ENCODE peak calls at places on chromosomes 6 and 20, in seven cellular contexts. Q, D, Y, B, J, N and G are unnamed samples.

GRCh38 chr20:31485450-31486339 is 10.6 kb downstream of the REM1 start:
- DNase-seq in J (no peak), Y (peak; percentile 59), B (no peak), Q (peak; percentile 87), N (peak; percentile 7), D (peak; percentile 51), G (peak; percentile 25)

GRCh38 chr20:62723351-62723750 is 14.7 kb downstream of the NTSR1 start:
- DNase-seq in B (no peak), Y (no peak), N (no peak), D (peak; percentile 41), Q (no peak), J (peak; percentile 61), G (no peak)

GRCh38 chr6:41546475-41546865 is 289 bp downstream of the FOXP4 start:
- DNase-seq in B (no peak), D (no peak), J (no peak), Q (no peak), Y (no peak), N (no peak), G (no peak)

GRCh38 chr6:170442596-170442995 is 110.5 kb downstream of the PSMB1 start:
- DNase-seq in N (no peak), J (no peak), Q (no peak), B (no peak), D (no peak), Y (no peak), G (no peak)

GRCh38 chr6:152496731-152497130 is 140.4 kb downstream of the SYNE1 start:
- DNase-seq in Y (no peak), B (no peak), J (no peak), N (no peak), Q (no peak), D (no peak), G (no peak)

GRCh38 chr6:98529364-98529763 is 305.0 kb upstream of the POU3F2 start:
- DNase-seq in J (no peak), D (no peak), B (no peak), Y (no peak), N (no peak), Q (no peak), G (no peak)

GRCh38 chr6:30541515-30542403 is 14.5 kb downstream of the GNL1 start:
- DNase-seq in N (peak; percentile 78), B (no peak), Y (peak; percentile 84), J (peak; percentile 78), Q (peak; percentile 78), D (peak; percentile 83), G (peak; percentile 75)

GRCh38 chr6:34391711-34392496 is 565 bp downstream of the NUDT3 start:
- DNase-seq in J (peak; percentile 52), Q (peak; percentile 64), N (peak; percentile 67), D (peak; percentile 79), Y (peak; percentile 75), B (no peak), G (peak; percentile 62)

GRCh38 chr6:26044140-26045045 is 42.8 kb upstream of the HFE start:
- DNase-seq in J (peak; percentile 79), Q (no peak), Y (peak; percentile 68), D (peak; percentile 69), B (no peak), N (no peak), G (peak; percentile 37)

GRCh38 chr6:96246563-96246962 is 230.8 kb downstream of the FUT9 start:
- DNase-seq in Q (no peak), Y (no peak), J (no peak), B (no peak), N (no peak), D (no peak), G (no peak)

GRCh38 chr20:47544240-47544639 is 42.6 kb downstream of the NCOA3 start:
- DNase-seq in Q (no peak), J (no peak), N (no peak), D (no peak), Y (no peak), B (no peak), G (peak; percentile 70)

GRCh38 chr6:31814677-31815024 is 432 bp downstream of the HSPA1L start:
- DNase-seq in Y (peak; percentile 93), N (peak; percentile 67), J (peak; percentile 94), B (peak; percentile 98), D (peak; percentile 95), Q (peak; percentile 97), G (peak; percentile 98)

GRCh38 chr20:64203037-64203777 is 39.0 kb downstream of the MYT1 start:
- DNase-seq in B (no peak), D (no peak), N (no peak), J (no peak), Q (no peak), Y (no peak), G (no peak)

GRCh38 chr6:43944908-43945777 is 175.1 kb downstream of the VEGFA start:
- DNase-seq in Y (no peak), Q (no peak), N (no peak), J (no peak), B (no peak), D (no peak), G (peak; percentile 54)

GRCh38 chr6:112155900-112156299 is 68.5 kb downstream of the FAM229B start:
- DNase-seq in J (no peak), N (no peak), Y (no peak), Q (no peak), B (no peak), D (no peak), G (no peak)

GRCh38 chr6:1502041-1502440 is 107.7 kb upstream of the FOXC1 start:
- DNase-seq in N (no peak), Y (no peak), B (no peak), D (no peak), Q (no peak), J (no peak), G (no peak)

GRCh38 chr20:10922941-10923340 is 249.1 kb upstream of the JAG1 start:
- DNase-seq in N (no peak), B (peak; percentile 88), Y (no peak), D (no peak), J (no peak), Q (no peak), G (no peak)

GRCh38 chr6:122817766-122818165 is 28.7 kb downstream of the SMPDL3A start:
- DNase-seq in Y (no peak), J (no peak), Q (no peak), N (no peak), D (no peak), B (no peak), G (no peak)

DNA sequence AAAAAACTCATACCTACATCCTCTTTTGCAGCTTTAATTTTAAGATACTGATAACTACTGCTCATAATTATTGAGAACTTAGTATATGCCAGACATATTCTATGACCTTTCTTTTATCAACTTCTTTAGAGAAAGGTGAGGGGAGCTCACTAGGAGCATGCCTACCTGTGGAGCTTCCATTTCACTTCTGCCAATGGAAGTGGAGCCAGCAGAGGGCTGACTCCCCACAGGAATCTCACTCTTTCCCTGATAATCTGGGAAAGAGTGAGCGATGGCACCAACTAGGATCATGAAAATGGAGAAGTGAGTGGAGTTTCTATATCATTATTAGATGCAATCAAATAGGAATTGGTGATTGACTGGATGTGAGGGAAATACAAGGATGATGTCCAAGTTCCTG is 484.9 kb downstream of the LMBRD1 start:
- DNase-seq in Y (no peak), Q (no peak), B (no peak), N (no peak), D (no peak), J (no peak), G (no peak)
- TF ChIP-seq CTCF in Y (no peak), Q (no peak), B (no peak), N (no peak), D (no peak), J (no peak), G (no peak)

DNA sequence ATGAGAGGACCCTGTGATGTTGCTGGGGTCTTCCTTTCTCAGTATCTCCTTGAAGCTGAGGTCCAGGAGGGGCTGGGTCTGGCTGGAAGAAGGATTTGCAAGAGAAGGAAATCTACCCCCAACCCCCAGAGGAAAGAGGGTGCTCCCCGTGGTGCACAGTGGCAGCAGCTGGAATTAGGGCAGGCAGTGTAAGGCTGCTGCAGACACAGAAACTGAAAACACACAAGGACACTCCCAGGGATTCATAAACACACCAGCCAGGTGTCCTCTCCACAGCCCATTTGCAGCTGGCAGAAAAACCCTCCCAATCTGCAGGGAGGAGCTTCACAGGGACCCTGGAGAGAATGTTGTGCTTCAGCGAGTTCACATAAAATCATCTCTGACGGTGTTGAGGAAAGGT is 297.2 kb downstream of the CDH26 start:
- DNase-seq in J (no peak), N (no peak), Y (no peak), D (no peak), B (no peak), Q (no peak), G (no peak)
- TF ChIP-seq CTCF in J (no peak), N (no peak), Y (no peak), D (no peak), B (no peak), Q (no peak), G (no peak)

GRCh38 chr20:57792386-57793095 is 82.7 kb upstream of the PMEPA1 start:
- DNase-seq in J (no peak), B (no peak), D (no peak), Y (no peak), Q (no peak), N (no peak), G (no peak)
- TF ChIP-seq CTCF in J (no peak), B (no peak), D (no peak), Y (no peak), Q (no peak), N (no peak), G (no peak)

DNA sequence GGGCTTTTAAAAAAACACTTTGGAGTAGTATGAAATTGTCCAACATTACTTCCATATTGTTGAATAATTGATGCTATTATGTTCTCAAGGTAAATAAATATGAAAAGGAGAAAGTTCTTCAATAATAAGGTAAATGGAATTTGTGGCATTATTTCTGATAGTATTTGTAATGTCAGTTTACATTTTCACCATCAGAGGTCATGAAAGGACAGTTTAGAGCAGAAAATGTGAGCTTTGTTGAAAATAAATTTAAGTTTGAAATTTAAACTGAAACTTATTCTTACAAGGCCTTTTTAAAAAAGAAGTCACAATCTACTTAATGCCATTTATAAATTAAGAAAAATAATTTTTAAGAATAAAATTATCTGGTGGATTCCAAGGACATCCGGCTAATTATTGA is 15.8 kb upstream of the CEP162 start:
- DNase-seq in N (no peak), Q (no peak), B (no peak), J (no peak), D (no peak), Y (no peak), G (no peak)
- TF ChIP-seq CTCF in N (no peak), Q (no peak), B (no peak), J (no peak), D (no peak), Y (no peak), G (no peak)

GRCh38 chr6:55175778-55176084 is 1.4 kb downstream of the HCRTR2 start:
- DNase-seq in N (no peak), D (no peak), J (no peak), Y (no peak), Q (no peak), B (no peak), G (no peak)
- TF ChIP-seq CTCF in N (no peak), D (no peak), J (no peak), Y (no peak), Q (no peak), B (no peak), G (no peak)

GRCh38 chr6:109094351-109095035 is at the start of gene SESN1:
- DNase-seq in Q (peak; percentile 95), B (peak; percentile 59), N (peak; percentile 90), Y (peak; percentile 98), J (peak; percentile 86), D (peak; percentile 95), G (peak; percentile 94)
- TF ChIP-seq CTCF in Q (no peak), B (no peak), N (no peak), Y (peak; percentile 23), J (no peak), D (no peak), G (no peak)